ENCODE peak calls at places on chromosomes 16 and 17, in five cellular contexts. P is H9, V is IMR-90, F is H1, W is neuronal stem cell. A is an unnamed sample.

GRCh38 chr17:55601874-55602364 is 90.7 kb upstream of the SMIM36 start:
- DNase-seq in P (peak; percentile 76), V (peak; percentile 61), F (peak; percentile 58), W (peak; percentile 71), A (peak; percentile 68)

GRCh38 chr17:50076591-50077235 is 18.4 kb upstream of the PDK2 start:
- DNase-seq in P (peak; percentile 91), V (no peak), F (peak; percentile 85), W (no peak), A (no peak)

GRCh38 chr16:15857779-15858560 is 1.1 kb upstream of the MYH11 start:
- DNase-seq in P (peak; percentile 54), V (peak; percentile 50), F (peak; percentile 73), W (peak; percentile 9), A (peak; percentile 69)

GRCh38 chr17:80198144-80198661 is 21.9 kb downstream of the SGSH start:
- DNase-seq in P (peak; percentile 74), V (no peak), F (peak; percentile 58), W (no peak), A (no peak)

GRCh38 chr17:59785091-59785799 is 77.8 kb downstream of the VMP1 start:
- DNase-seq in P (no peak), V (no peak), F (no peak), W (no peak), A (no peak)

GRCh38 chr17:50328926-50329325 is 17.0 kb upstream of the XYLT2 start:
- DNase-seq in P (no peak), V (no peak), F (no peak), W (no peak), A (no peak)

GRCh38 chr17:27237890-27238289 is 56.0 kb upstream of the WSB1 start:
- DNase-seq in P (no peak), V (no peak), F (no peak), W (no peak), A (no peak)

GRCh38 chr16:75471723-75472634 is 7.5 kb upstream of the TMEM170A start:
- DNase-seq in P (peak; percentile 62), V (peak; percentile 64), F (no peak), W (peak; percentile 46), A (peak; percentile 72)

GRCh38 chr17:4436381-4436780 is 2.6 kb downstream of the SPNS3 start:
- DNase-seq in P (no peak), V (no peak), F (no peak), W (no peak), A (no peak)

GRCh38 chr16:68658258-68658973 is 13.3 kb downstream of the CDH3 start:
- DNase-seq in P (no peak), V (peak; percentile 50), F (no peak), W (no peak), A (peak; percentile 64)

GRCh38 chr17:34769049-34769448 is 189.7 kb downstream of the TMEM132E start:
- DNase-seq in P (no peak), V (no peak), F (no peak), W (no peak), A (no peak)

GRCh38 chr17:54887787-54888186 is 12.9 kb upstream of the TOM1L1 start:
- DNase-seq in P (no peak), V (no peak), F (no peak), W (no peak), A (no peak)

GRCh38 chr17:80365983-80366382 is 49.0 kb upstream of the ENDOV start:
- DNase-seq in P (no peak), V (no peak), F (no peak), W (no peak), A (no peak)

GRCh38 chr16:2784536-2785100 is 2.7 kb downstream of the PRSS33 start:
- DNase-seq in P (peak; percentile 30), V (no peak), F (no peak), W (no peak), A (no peak)

GRCh38 chr17:31562447-31562846 is 171.0 kb downstream of the RAB11FIP4 start:
- DNase-seq in P (no peak), V (no peak), F (no peak), W (no peak), A (no peak)

GRCh38 chr17:22267019-22267418 is 574.7 kb downstream of the KCNJ18 start:
- DNase-seq in P (no peak), V (no peak), F (no peak), W (no peak), A (no peak)

GRCh38 chr16:17467923-17468540 is 2.7 kb downstream of the XYLT1 start:
- DNase-seq in P (peak; percentile 78), V (peak; percentile 69), F (peak; percentile 72), W (peak; percentile 59), A (no peak)

GRCh38 chr16:85422374-85423185 is 190.5 kb upstream of the GSE1 start:
- DNase-seq in P (no peak), V (no peak), F (peak; percentile 64), W (no peak), A (no peak)

GRCh38 chr16:1534021-1535020 is 855 bp downstream of the TMEM204 start:
- DNase-seq in P (no peak), V (peak; percentile 11), F (no peak), W (no peak), A (no peak)

GRCh38 chr17:36933174-36934143 is 3.8 kb upstream of the LHX1 start:
- DNase-seq in P (peak; percentile 41), V (no peak), F (no peak), W (no peak), A (no peak)

GRCh38 chr16:10668322-10669045 is 26.2 kb downstream of the TEKT5 start:
- DNase-seq in P (peak; percentile 77), V (peak; percentile 10), F (peak; percentile 57), W (peak; percentile 23), A (no peak)

GRCh38 chr17:83133302-83134121 is 54.1 kb downstream of the METRNL start:
- DNase-seq in P (peak; percentile 26), V (no peak), F (no peak), W (no peak), A (no peak)

GRCh38 chr16:57084257-57084770 is 8.1 kb upstream of the CPNE2 start:
- DNase-seq in P (peak; percentile 78), V (peak; percentile 68), F (peak; percentile 88), W (peak; percentile 76), A (peak; percentile 73)

GRCh38 chr17:17518951-17519350 is 22.8 kb upstream of the RASD1 start:
- DNase-seq in P (no peak), V (no peak), F (no peak), W (no peak), A (no peak)

GRCh38 chr16:81774348-81774747 is 4.7 kb upstream of the PLCG2 start:
- DNase-seq in P (no peak), V (no peak), F (no peak), W (no peak), A (no peak)

GRCh38 chr16:87854053-87854906 is 15.0 kb downstream of the SLC7A5 start:
- DNase-seq in P (no peak), V (no peak), F (peak; percentile 60), W (no peak), A (no peak)

GRCh38 chr16:89047331-89048086 is 46.1 kb upstream of the ACSF3 start:
- DNase-seq in P (no peak), V (no peak), F (no peak), W (no peak), A (no peak)

GRCh38 chr17:17213775-17214174 is 7.6 kb upstream of the PLD6 start:
- DNase-seq in P (no peak), V (no peak), F (no peak), W (no peak), A (no peak)

GRCh38 chr16:89373355-89374110 is 116.8 kb downstream of the ANKRD11 start:
- DNase-seq in P (no peak), V (peak; percentile 55), F (no peak), W (no peak), A (peak; percentile 94)

GRCh38 chr16:88970539-88971065 is 6.4 kb downstream of the CBFA2T3 start:
- DNase-seq in P (no peak), V (no peak), F (no peak), W (no peak), A (no peak)

GRCh38 chr17:82440991-82441627 is 9.4 kb downstream of the CYBC1 start:
- DNase-seq in P (no peak), V (no peak), F (no peak), W (no peak), A (peak; percentile 11)

GRCh38 chr16:15807603-15808009 is 49.2 kb downstream of the MYH11 start:
- DNase-seq in P (peak; percentile 35), V (peak; percentile 45), F (no peak), W (no peak), A (no peak)

GRCh38 chr17:62724398-62725146 is 83.5 kb downstream of the MARCHF10 start:
- DNase-seq in P (peak; percentile 31), V (peak; percentile 44), F (no peak), W (no peak), A (no peak)
- H2BK120ac ChIP-seq in P (no peak overlapping the region), V (no peak overlapping the region), F (no peak overlapping the region), W (no peak overlapping the region), A (no peak overlapping the region)

GRCh38 chr17:39952665-39953470 is 9.9 kb upstream of the GSDMA start:
- DNase-seq in P (peak; percentile 100), V (peak; percentile 92), F (peak; percentile 97), W (peak; percentile 95), A (peak; percentile 94)
- H2BK120ac ChIP-seq in P (no peak overlapping the region), V (peak overlapping the region; percentile 73), F (no peak overlapping the region), W (peak overlapping the region; percentile 35), A (no peak overlapping the region)

DNA sequence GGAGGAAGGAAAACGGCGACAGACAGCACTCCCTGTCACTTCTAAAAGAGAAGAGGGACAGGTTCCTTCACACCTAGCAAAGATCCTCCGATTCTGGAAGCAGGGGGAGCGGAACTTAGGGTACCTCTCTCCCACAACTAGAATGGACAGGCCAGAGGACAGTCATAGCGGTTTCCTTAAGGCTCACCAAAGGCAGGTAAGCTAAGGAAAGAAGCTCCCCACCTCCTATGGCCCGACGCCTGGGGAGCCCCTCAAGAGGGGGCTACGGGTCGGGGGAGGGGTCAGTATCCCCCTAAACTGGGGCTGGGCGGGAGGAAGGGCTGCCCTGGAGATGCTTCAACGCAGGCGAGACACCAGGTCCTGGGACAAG is 290 bp downstream of the RAB5C start:
- DNase-seq in P (no peak), V (no peak), F (no peak), W (no peak), A (no peak)
- H2BK120ac ChIP-seq in P (no peak overlapping the region), V (no peak overlapping the region), F (no peak overlapping the region), W (no peak overlapping the region), A (no peak overlapping the region)

DNA sequence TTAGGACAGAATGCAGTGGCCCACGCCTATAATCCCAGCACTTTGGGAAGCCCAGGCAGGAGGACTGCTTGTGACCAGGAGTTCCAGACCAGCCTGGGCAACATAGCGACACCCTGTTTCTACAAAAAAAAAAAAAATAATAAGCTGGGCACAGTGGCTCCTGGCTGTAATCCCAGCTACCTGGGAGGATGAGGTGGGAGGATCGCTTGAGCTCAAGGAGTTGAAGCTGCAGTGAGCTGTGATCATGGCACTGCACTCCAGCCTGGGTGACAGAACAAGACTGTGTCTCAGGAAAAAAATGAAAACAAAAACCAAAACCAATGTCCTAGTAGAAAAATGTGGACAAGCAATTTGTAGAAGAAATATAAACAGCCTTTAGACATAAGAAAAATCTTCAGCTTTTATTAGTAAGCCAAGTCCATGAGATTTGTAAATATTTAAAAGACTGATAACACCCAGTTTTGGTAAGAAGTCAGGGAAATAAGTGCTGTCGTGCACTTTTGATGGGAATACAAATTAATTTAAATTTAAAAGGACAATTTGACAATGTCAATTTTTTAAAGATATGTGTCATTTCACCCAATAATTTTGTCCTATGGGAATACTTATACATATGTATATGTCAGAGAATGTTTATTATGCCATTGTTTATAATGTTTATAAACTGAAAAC is 11.1 kb downstream of the SCPEP1 start:
- DNase-seq in P (no peak), V (no peak), F (no peak), W (no peak), A (no peak)
- H2BK120ac ChIP-seq in P (no peak overlapping the region), V (no peak overlapping the region), F (no peak overlapping the region), W (no peak overlapping the region), A (no peak overlapping the region)

A was measured in mesenchymal stem cell.